ENCODE peak calls at places on chromosomes 3 and 15, in six cellular contexts. N is T-helper 17 cell; B is CD4-positive, alpha-beta T cell; P is effector CD4-positive, alpha-beta T cell; G is GM04504; X is NCI-H2029 treated with DMSO at 0.1 percent for 48 hours. F is an unnamed sample.

GRCh38 chr3:194632211-194632982 is 822 bp downstream of the TMEM44 start:
- DNase-seq in N (no peak), B (no peak), P (no peak), G (peak; percentile 7), X (no peak), F (no peak)

GRCh38 chr15:62676891-62677290 is 365.7 kb upstream of the TPM1 start:
- DNase-seq in N (no peak), B (no peak), P (no peak), G (no peak), X (no peak), F (no peak)

GRCh38 chr3:105495021-105495420 is 128.3 kb downstream of the ALCAM start:
- DNase-seq in N (no peak), B (no peak), P (no peak), G (peak; percentile 30), X (no peak), F (no peak)

GRCh38 chr3:194087995-194088841 is 47.7 kb upstream of the HES1 start:
- DNase-seq in N (no peak), B (no peak), P (no peak), G (no peak), X (no peak), F (no peak)

GRCh38 chr3:193777524-193777923 is 184.5 kb downstream of the OPA1 start:
- DNase-seq in N (no peak), B (no peak), P (no peak), G (no peak), X (no peak), F (no peak)

GRCh38 chr15:29925227-29926082 is 103.2 kb upstream of the TJP1 start:
- DNase-seq in N (no peak), B (no peak), P (no peak), G (no peak), X (no peak), F (peak; percentile 3)

GRCh38 chr15:98799991-98800390 is 151.7 kb downstream of the IGF1R start:
- DNase-seq in N (no peak), B (no peak), P (no peak), G (no peak), X (no peak), F (no peak)

GRCh38 chr3:70550723-70551319 is 238.4 kb upstream of the MDFIC2 start:
- DNase-seq in N (peak; percentile 43), B (peak; percentile 60), P (peak; percentile 64), G (peak; percentile 29), X (peak; percentile 14), F (peak; percentile 63)

GRCh38 chr3:126461450-126462070 is 14.1 kb downstream of the ZXDC start:
- DNase-seq in N (no peak), B (no peak), P (no peak), G (no peak), X (no peak), F (no peak)

GRCh38 chr3:30518201-30518864 is 88.1 kb upstream of the TGFBR2 start:
- DNase-seq in N (no peak), B (no peak), P (no peak), G (no peak), X (peak; percentile 92), F (no peak)

GRCh38 chr15:64000183-64000710 is 46.0 kb downstream of the DAPK2 start:
- DNase-seq in N (no peak), B (no peak), P (no peak), G (no peak), X (no peak), F (no peak)

GRCh38 chr3:138042043-138042442 is 32.1 kb downstream of the CLDN18 start:
- DNase-seq in N (no peak), B (no peak), P (no peak), G (peak; percentile 32), X (no peak), F (no peak)

GRCh38 chr3:133387341-133387740 is 12.5 kb upstream of the BFSP2 start:
- DNase-seq in N (no peak), B (no peak), P (no peak), G (no peak), X (no peak), F (no peak)

GRCh38 chr15:24954783-24955548 is at the start of the genes SNRPN and SNURF:
- DNase-seq in N (peak; percentile 38), B (peak; percentile 66), P (peak; percentile 48), G (peak; percentile 28), X (no peak), F (peak; percentile 44)

GRCh38 chr15:45399381-45400212 is 21.3 kb upstream of the GATM start:
- DNase-seq in N (no peak), B (no peak), P (no peak), G (peak; percentile 22), X (peak; percentile 29), F (no peak)

GRCh38 chr3:119403201-119403600 is 60.2 kb downstream of the TMEM39A start:
- DNase-seq in N (no peak), B (no peak), P (no peak), G (no peak), X (no peak), F (no peak)

GRCh38 chr15:63059075-63059474 is 16.5 kb downstream of the TPM1 start:
- DNase-seq in N (no peak), B (no peak), P (no peak), G (no peak), X (no peak), F (no peak)

GRCh38 chr15:99343836-99344551 is 92.7 kb downstream of the LRRC28 start:
- DNase-seq in N (no peak), B (peak; percentile 43), P (peak; percentile 17), G (no peak), X (no peak), F (peak; percentile 46)

GRCh38 chr3:102295756-102296155 is 139.1 kb upstream of the ZPLD1 start:
- DNase-seq in N (no peak), B (no peak), P (no peak), G (no peak), X (no peak), F (no peak)